ENCODE peak calls at places on chromosomes 5 and 9, in nine cellular contexts. J is ovary; L is heart right ventricle; Z is CD4-positive, CD25-positive, alpha-beta regulatory T cell; C is H9; F is esophagus squamous epithelium; K is fibroblast of lung; M is CD8-positive, alpha-beta T cell; U is suprapubic skin. H is an unnamed sample. For H3K4me1, the result is how much of the 10 kb centered on the place peaks cover.

GRCh38 chr5:16579142-16579541 is 37.7 kb downstream of the RETREG1 start:
- DNase-seq in U (no peak), C (no peak), K (no peak), F (no peak), M (no peak), J (no peak), L (peak), Z (no peak), H (peak)

GRCh38 chr5:174356536-174356935 is 311.0 kb downstream of the NSG2 start:
- DNase-seq in K (no peak), M (no peak), Z (no peak), L (no peak), J (no peak), C (no peak), F (no peak), U (no peak), H (no peak)

GRCh38 chr9:37917801-37918664 is 14.1 kb upstream of the SLC25A51 start:
- DNase-seq in U (no peak), Z (no peak), L (no peak), K (no peak), F (no peak), M (no peak), J (no peak), C (no peak), H (no peak)

GRCh38 chr5:176515396-176515795 is 21.8 kb downstream of the RNF44 start:
- DNase-seq in C (no peak), U (no peak), L (no peak), J (no peak), Z (no peak), F (no peak), K (no peak), M (no peak), H (no peak)

GRCh38 chr9:126678989-126679388 is 65.3 kb downstream of the LMX1B start:
- DNase-seq in J (no peak), C (no peak), Z (no peak), K (no peak), F (no peak), U (no peak), L (no peak), M (no peak), H (no peak)

GRCh38 chr9:136644593-136645342 is 17.9 kb upstream of the EGFL7 start:
- DNase-seq in U (no peak), F (no peak), J (no peak), L (peak), Z (no peak), K (peak), C (peak), M (peak), H (no peak)

GRCh38 chr5:78953092-78953800 is 31.9 kb downstream of the ARSB start:
- DNase-seq in K (peak), M (no peak), J (no peak), C (no peak), L (no peak), F (no peak), Z (peak), U (no peak), H (no peak)

GRCh38 chr9:87406545-87407166 is 91.0 kb upstream of the DAPK1 start:
- DNase-seq in L (no peak), U (no peak), C (no peak), J (no peak), Z (no peak), F (no peak), M (no peak), K (no peak), H (no peak)

GRCh38 chr9:113738506-113738897 is 137.6 kb upstream of the ZNF618 start:
- DNase-seq in L (no peak), C (no peak), K (no peak), Z (peak), J (no peak), U (no peak), M (no peak), F (no peak), H (no peak)

DNA sequence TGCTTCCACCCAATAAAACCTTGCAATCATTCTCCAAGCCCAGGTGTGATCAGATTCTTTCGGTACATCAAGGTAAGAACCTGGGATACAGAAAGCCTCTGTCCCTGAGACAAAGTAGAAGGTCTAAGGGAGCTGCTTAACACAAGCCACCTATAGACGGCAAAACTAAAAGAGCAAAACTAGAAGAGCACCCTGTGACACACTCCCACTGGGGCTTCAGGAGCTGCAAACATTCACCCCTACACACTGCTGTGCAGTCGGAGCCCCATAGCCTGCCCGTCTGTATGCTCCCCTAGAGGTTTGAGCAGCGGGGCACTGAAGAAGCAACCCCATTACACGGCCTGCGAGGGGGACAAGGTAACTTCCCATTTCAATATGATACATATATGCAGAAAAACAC is 179.6 kb upstream of the CDH9 start:
- DNase-seq in Z (no peak), C (no peak), K (no peak), J (no peak), U (no peak), M (no peak), F (no peak), L (no peak), H (no peak)
- H3K4me1 ChIP-seq in Z (under half), C (under half), K (under half), J (under half), U (under half), M (under half), F (under half), L (under half), H (under half)

DNA sequence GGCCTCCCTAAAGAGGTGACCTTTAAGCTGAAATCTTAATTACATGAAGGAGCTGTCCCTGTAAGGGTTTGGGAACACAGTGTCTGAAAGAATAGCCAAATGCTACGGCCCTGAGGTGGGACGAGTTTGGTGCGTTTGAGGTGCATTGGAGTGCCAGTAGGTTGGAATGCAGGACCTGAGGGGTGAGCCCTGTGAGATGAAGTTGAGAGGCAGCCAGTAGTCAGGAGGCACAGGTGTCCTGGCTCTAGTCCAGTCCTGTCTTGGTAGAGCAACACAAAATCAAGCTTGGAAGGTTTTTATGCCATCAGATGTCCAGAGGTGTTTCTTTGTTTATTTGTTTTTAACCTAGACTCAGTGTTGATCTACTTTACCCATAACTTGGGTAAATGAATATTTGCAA is 108.5 kb downstream of the ARHGAP26 start:
- DNase-seq in M (no peak), U (no peak), K (no peak), C (no peak), J (no peak), Z (no peak), F (no peak), L (no peak), H (no peak)
- H3K4me1 ChIP-seq in M (under half), U (under half), K (under half), C (under half), J (under half), Z (under half), F (under half), L (half or more), H (under half)

DNA sequence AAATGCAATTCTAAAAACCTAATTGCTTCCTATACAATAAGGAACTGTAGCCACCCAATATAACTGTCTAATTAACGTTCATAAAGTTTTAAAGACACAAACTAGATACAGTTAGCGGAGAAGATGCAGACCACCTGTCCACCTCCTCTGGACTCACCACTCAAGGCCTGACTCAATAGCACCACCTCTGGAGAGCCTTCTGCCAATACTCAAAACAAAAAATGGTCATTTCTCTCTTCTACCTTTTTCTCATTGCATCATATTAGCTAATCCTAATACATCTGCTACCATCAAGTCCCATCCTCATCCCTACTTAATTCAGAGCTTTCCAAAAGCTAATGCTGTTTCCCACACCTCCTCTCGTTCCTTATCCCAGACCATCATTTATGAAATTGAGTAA is 159.9 kb downstream of the MLLT3 start:
- DNase-seq in L (no peak), J (no peak), U (no peak), M (no peak), C (no peak), Z (no peak), K (no peak), F (no peak), H (no peak)
- H3K4me1 ChIP-seq in L (under half), J (under half), U (under half), M (under half), C (under half), Z (under half), K (under half), F (under half), H (under half)

GRCh38 chr9:131673068-131673467 is 66.8 kb downstream of the RAPGEF1 start:
- DNase-seq in Z (no peak), J (no peak), L (no peak), F (no peak), C (no peak), K (no peak), M (no peak), U (no peak), H (no peak)
- H3K4me1 ChIP-seq in Z (half or more), J (under half), L (half or more), F (half or more), C (under half), K (under half), M (half or more), U (half or more), H (half or more)

GRCh38 chr9:124293712-124294504 is 36.2 kb downstream of the NEK6 start:
- DNase-seq in L (no peak), Z (no peak), C (no peak), F (no peak), J (no peak), M (no peak), U (no peak), K (no peak), H (no peak)
- H3K4me1 ChIP-seq in L (half or more), Z (under half), C (under half), F (half or more), J (under half), M (under half), U (half or more), K (half or more), H (half or more)

DNA sequence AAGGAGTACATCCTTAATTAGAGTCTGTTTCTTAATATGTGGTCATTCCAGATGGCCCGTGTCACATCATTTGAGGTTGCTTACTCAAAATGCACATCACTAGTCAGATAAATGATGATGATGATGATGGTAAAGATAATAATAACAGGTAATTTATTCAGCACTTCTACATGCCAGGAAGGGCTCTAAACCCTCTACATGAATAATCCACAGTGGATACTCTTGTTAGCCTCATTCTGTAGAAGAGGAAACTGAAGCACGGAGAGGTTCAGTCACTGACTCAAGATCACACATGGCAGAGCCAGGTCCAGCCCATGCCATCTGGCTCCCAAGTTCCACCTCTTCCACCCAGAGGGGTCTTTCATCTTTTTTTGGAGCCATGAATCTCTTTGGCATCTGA is 11.7 kb downstream of the SH3PXD2B start:
- DNase-seq in J (no peak), U (peak), K (no peak), L (no peak), C (no peak), Z (no peak), M (no peak), F (no peak), H (no peak)
- H3K4me1 ChIP-seq in J (under half), U (half or more), K (under half), L (under half), C (under half), Z (under half), M (under half), F (half or more), H (half or more)

GRCh38 chr5:179620703-179621350 is 2.6 kb downstream of the HNRNPH1 start:
- DNase-seq in U (peak), M (no peak), K (no peak), L (no peak), F (no peak), J (no peak), C (no peak), Z (no peak), H (no peak)
- H3K4me1 ChIP-seq in U (half or more), M (half or more), K (under half), L (half or more), F (half or more), J (under half), C (under half), Z (half or more), H (half or more)

DNA sequence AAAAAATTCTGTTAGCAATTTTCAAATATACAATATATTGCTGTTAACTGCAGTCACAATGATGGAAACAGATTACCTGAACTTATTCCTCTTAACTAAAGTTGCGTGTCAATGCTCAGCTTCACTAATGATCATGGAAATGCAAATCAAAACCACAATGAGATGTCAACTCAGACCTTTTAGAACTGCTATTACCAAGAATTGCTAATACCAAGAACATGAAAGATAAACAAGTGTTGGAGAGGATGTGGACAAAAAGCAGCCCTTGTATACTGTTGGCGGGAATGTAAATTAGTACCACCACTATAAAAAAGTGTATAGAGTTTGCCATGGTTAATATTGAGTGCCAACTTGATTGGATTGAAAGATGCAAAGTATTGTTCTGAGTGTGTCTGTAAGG is 1409.7 kb upstream of the CDH18 start:
- DNase-seq in F (no peak), K (no peak), J (no peak), L (no peak), C (no peak), M (no peak), Z (peak), U (no peak), H (no peak)
- H3K4me1 ChIP-seq in F (under half), K (under half), J (under half), L (under half), C (under half), M (under half), Z (under half), U (under half), H (under half)

H was measured in vagina.